ENCODE peak calls at places on chromosomes 13 and 19, in seven cellular contexts. T is K562, O is H1, I is stomach, Z is breast epithelium, V is HCT116, C is transverse colon. Y is an unnamed sample.

GRCh38 chr19:55441692-55442321 is 1.3 kb downstream of the SHISA7 start:
- DNase-seq in T (peak; percentile 80), I (no peak), V (no peak), C (no peak), Z (no peak), O (peak; percentile 92), Y (no peak)

GRCh38 chr13:45162194-45162593 is 38.7 kb downstream of the KCTD4 start:
- DNase-seq in Z (no peak), V (no peak), C (no peak), T (no peak), O (no peak), I (no peak), Y (no peak)

GRCh38 chr19:33273881-33274662 is 28.3 kb downstream of the CEBPA start:
- DNase-seq in I (peak; percentile 73), Z (no peak), C (peak; percentile 79), V (peak; percentile 24), T (no peak), O (no peak), Y (no peak)

GRCh38 chr19:16791942-16792341 is 37.3 kb upstream of the SIN3B start:
- DNase-seq in C (no peak), V (no peak), T (no peak), O (no peak), I (no peak), Z (no peak), Y (no peak)

GRCh38 chr13:35817642-35818576 is 313.3 kb downstream of the DCLK1 start:
- DNase-seq in I (no peak), T (no peak), C (no peak), Z (no peak), O (no peak), V (no peak), Y (no peak)

GRCh38 chr19:41327499-41328156 is 17.7 kb downstream of the CCDC97 start:
- DNase-seq in O (peak; percentile 71), T (no peak), V (no peak), I (peak; percentile 87), C (peak; percentile 88), Z (peak; percentile 79), Y (no peak)

GRCh38 chr13:59398661-59399060 is 765.1 kb downstream of the DIAPH3 start:
- DNase-seq in T (no peak), V (no peak), O (no peak), Z (no peak), I (no peak), C (no peak), Y (no peak)

GRCh38 chr13:46296465-46296822 is 84.7 kb downstream of the LRRC63 start:
- DNase-seq in V (no peak), T (no peak), C (no peak), Z (no peak), O (no peak), I (no peak), Y (no peak)

GRCh38 chr13:23921451-23921888 is 24.2 kb upstream of the C1QTNF9B start:
- DNase-seq in O (no peak), V (peak; percentile 23), T (peak; percentile 17), I (no peak), Z (no peak), C (no peak), Y (peak; percentile 30)

GRCh38 chr19:1780272-1780957 is 27.1 kb downstream of the ONECUT3 start:
- DNase-seq in T (peak; percentile 53), V (no peak), Z (no peak), C (no peak), O (no peak), I (no peak), Y (no peak)

GRCh38 chr13:102707465-102707864 is 12.6 kb upstream of the METTL21C start:
- DNase-seq in C (no peak), I (no peak), Z (no peak), O (no peak), T (no peak), V (no peak), Y (peak; percentile 14)

GRCh38 chr13:108269601-108270328 is at the start of gene TNFSF13B:
- DNase-seq in C (peak; percentile 57), I (peak; percentile 43), V (no peak), T (peak; percentile 9), O (peak; percentile 60), Z (no peak), Y (no peak)

GRCh38 chr19:42028304-42029216 is 34.5 kb upstream of the ATP1A3 start:
- DNase-seq in V (peak; percentile 63), Z (no peak), C (no peak), O (peak; percentile 98), T (peak; percentile 68), I (no peak), Y (no peak)

GRCh38 chr19:33175886-33176669 is 18.1 kb upstream of the LRP3 start:
- DNase-seq in Z (peak; percentile 22), T (peak; percentile 34), O (peak; percentile 55), C (no peak), V (no peak), I (no peak), Y (no peak)

GRCh38 chr19:3604987-3605343 is 1.7 kb downstream of the TBXA2R start:
- DNase-seq in Z (no peak), C (no peak), T (no peak), O (no peak), V (no peak), I (no peak), Y (no peak)

GRCh38 chr13:99624936-99625540 is 123.8 kb downstream of the TM9SF2 start:
- DNase-seq in I (no peak), V (no peak), T (no peak), Z (no peak), C (no peak), O (no peak), Y (no peak)

GRCh38 chr19:10214784-10215183 is 16.3 kb downstream of the S1PR2 start:
- DNase-seq in T (no peak), I (no peak), C (no peak), Z (no peak), V (no peak), O (no peak), Y (no peak)

GRCh38 chr13:73038064-73038463 is 20.7 kb upstream of the KLF5 start:
- DNase-seq in V (no peak), I (no peak), C (no peak), T (no peak), O (no peak), Z (no peak), Y (no peak)

GRCh38 chr13:99956473-99957349 is 14.9 kb downstream of the ZIC5 start:
- DNase-seq in T (no peak), Z (no peak), I (no peak), C (no peak), V (no peak), O (peak; percentile 70), Y (no peak)

DNA sequence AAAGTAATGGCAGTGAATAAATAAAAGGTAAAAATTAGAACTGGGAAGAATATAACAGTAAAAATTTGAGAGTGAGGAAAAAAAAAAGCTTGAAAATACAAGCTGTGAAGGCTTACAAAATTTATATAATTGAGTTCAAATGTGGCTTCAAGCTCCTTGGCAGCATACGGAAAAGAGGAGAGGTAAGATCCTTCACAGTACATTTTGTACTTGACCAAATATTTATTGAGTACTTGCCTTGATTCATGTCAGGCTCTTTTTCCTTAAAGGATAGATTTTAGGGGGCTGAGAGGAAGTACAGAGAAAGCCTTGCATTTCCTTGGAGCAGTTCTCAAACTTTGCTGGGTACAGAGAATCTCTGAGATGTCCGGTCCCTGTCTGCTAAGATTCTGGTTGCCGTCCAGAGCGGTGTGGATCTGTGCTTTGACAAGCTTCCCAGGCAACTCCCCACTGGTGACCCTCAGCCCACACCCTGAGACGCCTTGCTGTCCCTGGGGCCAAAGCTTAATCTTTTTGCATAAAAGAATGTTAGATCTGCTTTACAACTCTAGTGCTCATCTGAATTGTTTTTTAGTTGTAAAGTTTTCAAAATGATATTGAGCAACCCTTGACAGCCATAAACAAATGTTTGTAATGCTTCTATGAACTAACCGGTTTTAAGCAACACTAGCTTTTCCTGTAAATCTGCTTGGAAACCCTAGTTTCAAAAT is 64.4 kb downstream of the DHRS12 start:
- DNase-seq in C (no peak), I (no peak), Z (no peak), T (no peak), V (no peak), O (no peak), Y (no peak)
- H3K27ac ChIP-seq in C (peak overlapping the region; percentile 71), I (peak overlapping the region; percentile 63), Z (peak overlapping the region; percentile 79), T (no peak overlapping the region), V (no peak overlapping the region), O (no peak overlapping the region), Y (peak overlapping the region; percentile 49)

GRCh38 chr19:18086590-18087138 is at the start of gene IL12RB1:
- DNase-seq in V (no peak), C (peak; percentile 47), T (no peak), Z (no peak), O (no peak), I (peak; percentile 42), Y (no peak)
- TF ChIP-seq POLR2AphosphoS5 in V (no peak), C (no peak), T (no peak), Z (no peak), O (no peak), I (no peak), Y (no peak)

GRCh38 chr19:20103091-20103501 is 25.3 kb downstream of the ZNF90 start:
- DNase-seq in T (no peak), V (no peak), C (no peak), O (peak; percentile 54), I (no peak), Z (no peak), Y (no peak)
- H3K9me3 ChIP-seq in T (no peaks in the 10 kb centered on the region), V (peaks cover 21% of the 10 kb centered on the region), C (peaks cover 41% of the 10 kb centered on the region), O (peaks cover 4% of the 10 kb centered on the region), I (peaks cover 35% of the 10 kb centered on the region), Z (peaks cover 54% of the 10 kb centered on the region), Y (peaks cover 2% of the 10 kb centered on the region)

GRCh38 chr19:45079063-45079910 is at the start of gene GEMIN7:
- DNase-seq in O (peak; percentile 92), V (peak; percentile 44), I (peak; percentile 84), Z (peak; percentile 55), C (peak; percentile 79), T (peak; percentile 85), Y (no peak)

GRCh38 chr19:45076029-45076850 is at the start of gene ZNF296:
- DNase-seq in Z (peak; percentile 71), O (peak; percentile 91), V (peak; percentile 75), C (peak; percentile 93), T (peak; percentile 92), I (peak; percentile 94), Y (no peak)

GRCh38 chr19:45075215-45076028 is 856 bp downstream of the ZNF296 start:
- DNase-seq in O (peak; percentile 80), T (peak; percentile 92), I (peak; percentile 88), Z (peak; percentile 69), V (peak; percentile 54), C (peak; percentile 92), Y (no peak)

GRCh38 chr19:45078390-45079062 is 534 bp upstream of the GEMIN7 start:
- DNase-seq in O (no peak), I (no peak), Z (no peak), C (no peak), T (no peak), V (no peak), Y (no peak)

DNA sequence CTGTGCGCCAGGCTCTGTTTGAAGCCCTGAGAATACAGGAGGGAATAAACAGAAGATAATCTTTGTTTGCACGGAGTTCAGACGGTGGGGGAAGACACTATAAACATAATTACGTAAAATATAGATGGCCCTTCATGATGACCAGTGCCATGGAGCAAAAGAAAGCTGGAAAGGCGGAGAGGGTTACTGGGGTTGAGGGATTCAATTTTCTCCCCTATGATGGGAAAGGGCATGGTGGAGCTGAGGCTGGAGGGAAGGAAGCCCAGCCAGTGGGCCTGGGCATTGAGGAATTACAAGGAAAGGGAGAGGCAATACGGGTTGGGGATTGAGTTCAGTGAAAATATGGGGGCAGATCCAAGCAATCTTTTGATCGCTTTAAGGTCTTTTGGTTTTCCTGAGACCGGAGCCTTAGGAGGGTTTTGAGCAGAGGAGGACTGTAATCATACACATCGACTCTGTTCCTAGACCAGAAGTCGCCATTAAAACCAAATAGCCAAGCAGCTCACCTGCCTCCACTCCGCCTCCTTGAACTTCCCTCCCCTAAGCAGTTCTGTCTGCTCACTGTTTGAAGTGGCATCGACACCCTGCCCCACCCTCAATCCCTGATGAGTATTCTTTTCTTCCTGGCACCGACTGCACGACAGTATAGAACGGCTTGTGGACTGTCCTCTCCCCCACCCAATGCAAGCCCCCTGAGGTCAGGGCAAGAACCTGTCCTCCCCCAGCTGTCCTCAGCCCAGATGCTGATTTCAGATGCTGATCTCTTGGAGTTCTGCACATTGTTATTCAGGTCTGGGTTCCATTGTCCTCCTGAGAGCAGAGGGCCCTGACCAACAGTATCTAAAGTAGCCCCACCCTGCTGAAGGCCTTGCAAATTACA is 813 bp upstream of the ZNF296 start:
- DNase-seq in I (no peak), O (peak; percentile 60), C (peak; percentile 51), V (no peak), Z (no peak), T (no peak), Y (no peak)
- H3K27ac ChIP-seq in I (peak overlapping the region; percentile 88), O (peak overlapping the region; percentile 51), C (peak overlapping the region; percentile 90), V (peak overlapping the region; percentile 83), Z (peak overlapping the region; percentile 70), T (peak overlapping the region; percentile 79), Y (peak overlapping the region; percentile 11)

Y was measured in SK-N-MC.